ENCODE peak calls at places on chromosomes 2 and 18, in ten cellular contexts. G, T, R, Z, B, U, P, Q, K and D are unnamed samples.

GRCh38 chr2:216601632-216602409 is 31.4 kb upstream of the IGFBP2 start:
- DNase-seq in G (no peak), B (no peak), Q (peak; percentile 90), T (no peak), U (no peak), R (no peak), Z (no peak), K (no peak), P (no peak), D (no peak)

GRCh38 chr2:121489284-121489683 is 41.4 kb upstream of the RNU4ATAC start:
- DNase-seq in G (no peak), K (no peak), T (peak; percentile 42), Q (peak; percentile 67), B (peak; percentile 35), P (no peak), Z (no peak), R (no peak), U (no peak), D (no peak)

GRCh38 chr2:135960598-135961551 is 24.6 kb downstream of the DARS1 start:
- DNase-seq in P (no peak), U (peak; percentile 15), Q (no peak), B (no peak), R (no peak), G (no peak), T (no peak), Z (no peak), K (no peak), D (no peak)

GRCh38 chr2:98463988-98464771 is 19.5 kb downstream of the INPP4A start:
- DNase-seq in Q (no peak), T (no peak), U (no peak), P (no peak), Z (no peak), G (peak; percentile 70), B (no peak), K (no peak), R (peak; percentile 95), D (no peak)

GRCh38 chr2:152247337-152247695 is 71.8 kb upstream of the STAM2 start:
- DNase-seq in K (no peak), R (no peak), G (no peak), Q (peak; percentile 66), U (no peak), T (no peak), Z (no peak), B (no peak), P (no peak), D (no peak)

GRCh38 chr2:38572167-38572566 is 30.6 kb downstream of the HNRNPLL start:
- DNase-seq in Z (peak; percentile 70), Q (peak; percentile 70), P (no peak), G (no peak), R (peak; percentile 95), B (peak; percentile 37), U (no peak), K (no peak), T (no peak), D (peak; percentile 76)

GRCh38 chr2:240374085-240374907 is 61.2 kb upstream of the GPC1 start:
- DNase-seq in T (peak; percentile 87), R (no peak), B (peak; percentile 62), Q (peak; percentile 50), P (no peak), G (no peak), Z (peak; percentile 64), U (no peak), K (peak; percentile 87), D (peak; percentile 38)

GRCh38 chr2:240395896-240396622 is 39.4 kb upstream of the GPC1 start:
- DNase-seq in G (no peak), R (no peak), T (no peak), K (peak; percentile 17), P (no peak), U (no peak), Z (no peak), B (no peak), Q (peak; percentile 18), D (no peak)

GRCh38 chr2:203579131-203579643 is 44.1 kb upstream of the RAPH1 start:
- DNase-seq in K (no peak), G (no peak), Q (peak; percentile 100), T (peak; percentile 56), B (peak; percentile 69), R (no peak), U (no peak), P (no peak), Z (no peak), D (peak; percentile 55)

GRCh38 chr18:56615738-56616520 is 22.5 kb downstream of the TXNL1 start:
- DNase-seq in Z (no peak), Q (no peak), G (no peak), U (no peak), P (no peak), R (no peak), K (no peak), T (no peak), B (peak; percentile 50), D (no peak)

GRCh38 chr2:11582526-11583202 is 48.8 kb downstream of the GREB1 start:
- DNase-seq in T (peak; percentile 78), B (peak; percentile 67), G (peak; percentile 30), Z (peak; percentile 86), R (peak; percentile 84), U (peak; percentile 66), P (peak; percentile 41), K (peak; percentile 63), Q (peak; percentile 43), D (peak; percentile 4)

GRCh38 chr2:75982750-75983149 is 272.0 kb upstream of the GCFC2 start:
- DNase-seq in G (no peak), K (no peak), R (no peak), Z (no peak), B (no peak), T (no peak), U (no peak), Q (no peak), P (no peak), D (no peak)

DNA sequence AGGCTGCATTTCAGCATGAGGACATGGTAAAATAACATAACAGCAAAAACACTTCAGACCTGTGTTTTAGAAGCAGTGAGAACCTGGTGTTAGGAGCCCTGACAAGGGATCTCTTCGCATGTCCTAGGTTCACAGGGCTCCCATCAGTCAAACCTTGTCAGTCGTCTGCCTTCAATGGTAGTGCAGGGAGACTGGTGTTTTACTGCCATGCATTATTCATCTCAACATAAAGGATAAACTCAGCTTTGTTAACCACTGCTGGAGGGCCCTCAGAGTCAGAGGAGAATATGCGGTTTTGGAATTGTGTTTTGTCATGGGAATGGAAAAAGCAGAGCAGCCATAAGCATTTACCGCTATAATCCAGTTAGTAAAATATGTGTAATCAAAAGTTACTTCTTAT is 275.9 kb upstream of the GCFC2 start:
- DNase-seq in R (no peak), P (no peak), G (no peak), Q (no peak), K (no peak), Z (no peak), U (no peak), B (no peak), T (no peak), D (no peak)
- H3K4me3 ChIP-seq in R (no peak overlapping the region), P (no peak overlapping the region), G (no peak overlapping the region), Q (no peak overlapping the region), K (no peak overlapping the region), Z (no peak overlapping the region), U (no peak overlapping the region), B (no peak overlapping the region), T (no peak overlapping the region), D (no peak overlapping the region)

GRCh38 chr2:64328415-64328722 is 125.6 kb upstream of the LGALSL start:
- DNase-seq in G (no peak), R (no peak), T (no peak), Q (no peak), K (peak; percentile 40), B (no peak), U (no peak), P (peak; percentile 41), Z (no peak), D (no peak)

GRCh38 chr2:64325852-64326577 is 127.9 kb upstream of the LGALSL start:
- DNase-seq in Z (no peak), R (no peak), U (no peak), B (no peak), Q (no peak), K (no peak), P (peak; percentile 70), T (no peak), G (peak; percentile 62), D (no peak)

GRCh38 chr2:64326578-64327050 is 127.3 kb upstream of the LGALSL start:
- DNase-seq in T (no peak), U (no peak), Q (no peak), B (no peak), Z (no peak), P (no peak), K (no peak), G (no peak), R (no peak), D (no peak)

GRCh38 chr2:64327129-64327509 is 126.8 kb upstream of the LGALSL start:
- DNase-seq in B (no peak), Z (no peak), P (no peak), U (no peak), Q (peak; percentile 79), R (no peak), G (no peak), T (peak; percentile 29), K (no peak), D (no peak)

GRCh38 chr2:64327510-64328414 is 126.2 kb upstream of the LGALSL start:
- DNase-seq in Q (peak; percentile 33), R (peak; percentile 37), U (peak; percentile 58), G (peak; percentile 62), Z (no peak), B (peak; percentile 38), P (peak; percentile 74), K (peak; percentile 57), T (peak; percentile 40), D (no peak)
- H3K4me3 ChIP-seq in Q (no peak overlapping the region), R (no peak overlapping the region), U (no peak overlapping the region), G (peak overlapping the region; percentile 35), Z (peak overlapping the region; percentile 3), B (no peak overlapping the region), P (peak overlapping the region; percentile 11), K (peak overlapping the region; percentile 28), T (no peak overlapping the region), D (no peak overlapping the region)

DNA sequence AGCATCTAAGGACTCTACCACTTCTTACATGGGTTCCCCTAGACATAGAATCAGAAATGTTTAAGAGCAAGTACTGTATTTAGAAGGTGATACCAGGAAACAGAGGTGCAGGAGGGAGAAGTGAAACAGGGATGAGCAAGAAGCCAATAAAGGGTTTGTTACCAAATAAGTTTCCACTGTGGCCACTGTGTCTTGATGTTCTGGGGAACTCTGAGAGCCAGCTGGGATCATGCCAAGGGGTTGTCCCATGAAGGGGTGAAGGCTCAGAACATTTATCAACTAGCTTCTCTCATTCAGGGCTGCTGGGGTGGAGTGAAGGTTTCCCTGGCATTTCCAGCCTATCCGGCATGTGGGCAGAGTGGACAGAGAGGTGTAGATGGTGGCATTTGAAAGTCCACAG is 147.1 kb upstream of the SH3BP4 start:
- DNase-seq in G (no peak), Z (no peak), U (no peak), R (no peak), B (no peak), T (no peak), P (no peak), K (no peak), Q (no peak), D (no peak)
- H3K4me3 ChIP-seq in G (no peak overlapping the region), Z (no peak overlapping the region), U (no peak overlapping the region), R (no peak overlapping the region), B (no peak overlapping the region), T (no peak overlapping the region), P (no peak overlapping the region), K (no peak overlapping the region), Q (no peak overlapping the region), D (no peak overlapping the region)

DNA sequence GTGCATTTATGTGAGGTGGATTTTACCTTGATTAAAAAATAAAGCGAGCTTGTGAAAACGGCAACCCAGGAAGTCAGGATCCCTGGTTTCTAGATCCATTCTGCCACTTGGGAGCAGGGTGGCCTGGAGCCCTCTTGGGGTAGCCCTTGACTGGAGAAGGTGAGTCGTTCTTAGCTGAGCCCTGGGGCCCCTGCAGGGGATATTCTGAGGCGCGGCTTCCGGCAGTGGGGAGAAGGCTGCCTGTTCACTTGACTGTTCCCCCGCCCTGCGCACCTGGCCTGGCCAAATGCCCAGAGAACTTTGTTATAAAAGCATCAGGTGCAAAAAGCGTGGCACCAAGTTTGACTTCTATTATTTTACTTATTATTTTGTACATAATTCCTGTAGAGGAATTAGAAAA is 221.9 kb downstream of the DYSF start:
- DNase-seq in Z (peak; percentile 6), B (peak; percentile 81), G (no peak), T (no peak), Q (peak; percentile 68), K (peak; percentile 16), U (no peak), P (peak; percentile 18), R (no peak), D (no peak)
- H3K4me3 ChIP-seq in Z (no peak overlapping the region), B (no peak overlapping the region), G (no peak overlapping the region), T (no peak overlapping the region), Q (no peak overlapping the region), K (no peak overlapping the region), U (no peak overlapping the region), P (no peak overlapping the region), R (no peak overlapping the region), D (no peak overlapping the region)